ENCODE peak calls at places on chromosomes 12 and 14, in seven cellular contexts. Y is neuronal stem cell, G is mesenchymal stem cell, H is trophoblast cell, J is mesendoderm, O is H9, S is IMR-90. W is an unnamed sample.

GRCh38 chr14:100983710-100984109 is 80.2 kb upstream of the RTL1 start:
- DNase-seq in O (no peak), S (no peak), Y (no peak), J (no peak), H (no peak), G (no peak), W (no peak)

GRCh38 chr12:102549691-102550090 is 69.3 kb upstream of the IGF1 start:
- DNase-seq in G (no peak), O (no peak), J (peak), H (no peak), Y (no peak), S (no peak), W (no peak)

GRCh38 chr12:15846887-15847286 is 35.3 kb upstream of the STRAP start:
- DNase-seq in S (peak), J (no peak), Y (no peak), O (no peak), H (no peak), G (peak), W (no peak)

GRCh38 chr14:100892496-100893227 is 10.9 kb downstream of the RTL1 start:
- DNase-seq in Y (no peak), G (no peak), O (peak), S (no peak), J (no peak), H (no peak), W (no peak)

GRCh38 chr12:30515351-30515750 is 180.3 kb downstream of the IPO8 start:
- DNase-seq in S (no peak), J (peak), Y (peak), G (peak), H (no peak), O (no peak), W (no peak)

GRCh38 chr12:79455314-79455713 is 235.4 kb downstream of the PAWR start:
- DNase-seq in G (peak), Y (no peak), S (peak), H (no peak), O (no peak), J (peak), W (no peak)

GRCh38 chr14:55807536-55807935 is 227.5 kb downstream of the KTN1 start:
- DNase-seq in J (no peak), S (no peak), H (no peak), Y (no peak), O (no peak), G (no peak), W (no peak)

GRCh38 chr14:50099335-50099734 is 17.0 kb downstream of the VCPKMT start:
- DNase-seq in H (no peak), Y (no peak), S (no peak), J (no peak), O (no peak), G (no peak), W (no peak)

GRCh38 chr12:121128908-121129704 is 3.6 kb upstream of the P2RX7 start:
- DNase-seq in J (peak), O (peak), S (peak), Y (no peak), G (peak), H (peak), W (peak)

GRCh38 chr14:74938873-74939495 is 15.9 kb upstream of the RPS6KL1 start:
- DNase-seq in J (no peak), Y (no peak), H (no peak), S (no peak), O (no peak), G (no peak), W (no peak)

GRCh38 chr14:22824711-22825359 is 4.9 kb upstream of the MRPL52 start:
- DNase-seq in O (no peak), G (peak), J (peak), H (no peak), S (peak), Y (no peak), W (no peak)

GRCh38 chr14:81164167-81164774 is 56.5 kb downstream of the GTF2A1 start:
- DNase-seq in H (peak), S (peak), Y (peak), J (peak), O (peak), G (peak), W (peak)

GRCh38 chr12:113097716-113098427 is 37.7 kb downstream of the RASAL1 start:
- DNase-seq in H (no peak), Y (peak), G (peak), S (no peak), O (peak), J (peak), W (no peak)

GRCh38 chr12:131867891-131868675 is 26.3 kb upstream of the ULK1 start:
- DNase-seq in Y (no peak), G (no peak), S (no peak), H (no peak), J (no peak), O (no peak), W (no peak)

GRCh38 chr14:21191809-21192446 is 36.1 kb upstream of the OR5AU1 start:
- DNase-seq in J (peak), S (no peak), G (peak), O (peak), H (peak), Y (peak), W (peak)

GRCh38 chr12:5967645-5968415 is 22.8 kb upstream of the ANO2 start:
- DNase-seq in S (no peak), G (no peak), H (no peak), Y (no peak), O (peak), J (no peak), W (no peak)

GRCh38 chr12:48946206-48946605 is 11.1 kb downstream of the ARF3 start:
- DNase-seq in J (no peak), O (no peak), G (no peak), S (peak), H (no peak), Y (no peak), W (no peak)

GRCh38 chr12:107064243-107064642 is 29.1 kb downstream of the CRY1 start:
- DNase-seq in J (no peak), O (no peak), G (no peak), H (no peak), Y (no peak), S (no peak), W (no peak)

GRCh38 chr12:4685317-4685716 is 34.9 kb upstream of the GALNT8 start:
- DNase-seq in H (no peak), G (no peak), S (no peak), O (no peak), J (no peak), Y (no peak), W (no peak)

GRCh38 chr12:62772556-62772955 is 162.4 kb downstream of the PPM1H start:
- DNase-seq in J (peak), G (peak), O (no peak), Y (no peak), S (peak), H (no peak), W (no peak)

GRCh38 chr14:75022655-75023054 is 19.9 kb downstream of the EIF2B2 start:
- DNase-seq in G (peak), H (no peak), J (peak), S (no peak), O (peak), Y (no peak), W (no peak)

GRCh38 chr12:81284137-81284536 is 206.3 kb downstream of the ACSS3 start:
- DNase-seq in Y (no peak), S (peak), G (peak), H (peak), J (peak), O (peak), W (no peak)
- H4K8ac ChIP-seq in Y (no peak), S (no peak), G (no peak), H (no peak), J (no peak), O (no peak), W (no peak)

GRCh38 chr12:14767617-14768016 is 35.7 kb downstream of the WBP11 start:
- DNase-seq in J (no peak), S (no peak), G (no peak), H (no peak), Y (no peak), O (no peak), W (no peak)
- H4K8ac ChIP-seq in J (no peak), S (no peak), G (no peak), H (no peak), Y (no peak), O (no peak), W (no peak)

DNA sequence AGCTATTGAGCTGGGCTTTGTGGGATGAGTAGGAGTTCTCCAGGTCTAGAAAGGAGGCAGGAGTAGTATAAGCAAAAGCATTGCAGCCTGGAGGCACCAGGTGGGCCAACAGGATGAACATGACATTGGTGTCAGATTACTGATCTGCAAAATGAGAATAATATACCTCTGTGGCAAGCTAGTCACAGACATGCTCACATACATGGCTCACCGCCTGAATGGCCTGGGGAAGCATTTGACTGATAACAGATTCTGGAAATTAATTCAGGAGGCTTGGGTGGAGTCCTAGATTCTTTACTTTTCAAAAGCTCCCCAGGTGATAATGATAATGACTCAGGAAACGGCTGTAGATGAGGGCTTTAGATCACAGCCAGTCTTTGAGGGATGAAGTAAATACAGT is 709 bp downstream of the TCL1B start:
- DNase-seq in S (no peak), Y (no peak), O (no peak), H (peak), J (peak), G (no peak), W (no peak)
- H4K8ac ChIP-seq in S (no peak), Y (peak), O (no peak), H (no peak), J (no peak), G (no peak), W (no peak)

DNA sequence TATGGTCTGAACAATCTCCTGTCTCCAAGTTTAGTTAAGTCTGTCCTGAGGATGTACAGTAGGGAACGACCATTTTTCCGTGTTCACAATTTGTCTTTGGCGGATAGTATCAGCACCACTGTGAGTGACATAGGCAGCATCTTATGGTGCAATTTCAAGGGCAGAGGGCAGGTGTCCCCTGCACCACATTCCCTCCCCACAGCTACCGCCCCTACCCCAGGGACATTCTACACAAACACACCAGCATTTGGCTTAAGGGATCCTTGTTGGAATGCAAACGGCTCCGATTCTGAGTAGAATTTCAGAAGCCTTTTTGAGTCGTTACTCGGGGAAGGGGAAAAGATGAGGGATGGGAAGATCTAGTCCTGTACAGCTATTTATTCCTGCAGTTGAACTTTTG is 25.1 kb upstream of the DICER1 start:
- DNase-seq in H (peak), O (no peak), S (no peak), G (no peak), J (peak), Y (no peak), W (no peak)
- H4K8ac ChIP-seq in H (no peak), O (no peak), S (no peak), G (no peak), J (no peak), Y (no peak), W (no peak)

GRCh38 chr14:102007916-102008418 is 43.6 kb downstream of the DYNC1H1 start:
- DNase-seq in S (no peak), Y (no peak), H (no peak), J (peak), O (peak), G (no peak), W (no peak)
- H4K8ac ChIP-seq in S (no peak), Y (no peak), H (no peak), J (no peak), O (no peak), G (no peak), W (no peak)